ENCODE peak calls at places on chromosomes 4 and X, in four cellular contexts. F is nucleus accumbens, D is esophagus squamous epithelium, A is renal cortical epithelial cell. T is an unnamed sample.

GRCh38 chr4:48047421-48047844 is 30.9 kb downstream of the NIPAL1 start:
- DNase-seq in F (no peak), D (no peak), A (peak; percentile 18), T (peak; percentile 91)

GRCh38 chrX:42714981-42715688 is 62.8 kb downstream of the PPP1R2C start:
- DNase-seq in F (peak; percentile 18), D (no peak), A (peak; percentile 74), T (peak; percentile 51)

GRCh38 chrX:123263246-123263757 is 79.2 kb downstream of the GRIA3 start:
- DNase-seq in F (no peak), D (no peak), A (no peak), T (no peak)

GRCh38 chrX:1291110-1291740 is 22.6 kb downstream of the CSF2RA start:
- DNase-seq in F (no peak), D (no peak), A (no peak), T (no peak)

GRCh38 chr4:2950221-2950989 is 12.8 kb downstream of the NOP14 start:
- DNase-seq in F (no peak), D (no peak), A (no peak), T (no peak)

GRCh38 chrX:154458954-154459829 is 1.1 kb downstream of the PLXNA3 start:
- DNase-seq in F (no peak), D (no peak), A (no peak), T (peak; percentile 34)

GRCh38 chr4:55553442-55553841 is 6.7 kb upstream of the CLOCK start:
- DNase-seq in F (no peak), D (no peak), A (peak; percentile 48), T (peak; percentile 32)

GRCh38 chr4:16289872-16290554 is 63.7 kb upstream of the TAPT1 start:
- DNase-seq in F (no peak), D (no peak), A (peak; percentile 48), T (no peak)

GRCh38 chr4:113088050-113088449 is 38.6 kb downstream of the ANK2 start:
- DNase-seq in F (no peak), D (no peak), A (no peak), T (no peak)

GRCh38 chr4:118968006-118968405 is 79.4 kb downstream of the SYNPO2 start:
- DNase-seq in F (no peak), D (peak; percentile 9), A (peak; percentile 97), T (peak; percentile 11)

GRCh38 chr4:985123-985830 is 1.6 kb upstream of the IDUA start:
- DNase-seq in F (no peak), D (no peak), A (no peak), T (peak; percentile 84)

GRCh38 chrX:23656684-23657083 is 10.6 kb upstream of the PRDX4 start:
- DNase-seq in F (no peak), D (no peak), A (no peak), T (no peak)

T was measured in activated CD4-positive, alpha-beta memory T cell treated with anti-CD3 and anti-CD28 coated beads for 36 hours.